ENCODE peak calls at places on chromosome 18, in eight cellular contexts. I is stimulated activated CD8-positive, alpha-beta memory T cell treated with anti-CD3 and anti-CD28 coated beads, Interleukin-15, amount 100 ng/mL, for 24 hours; W is activated CD4-positive, alpha-beta T cell treated with anti-CD3 and anti-CD28 coated beads, Interleukin-2, amount 50 U/mL, for 4 hours; E is AG10803; Y is activated T-cell treated with anti-CD3 and anti-CD28 coated beads for 1 hour; Q is stimulated activated CD4-positive, alpha-beta T cell treated with anti-CD3 and anti-CD28 coated beads, Interleukin-2, amount 100 ng/mL, for 4 hours; J is brain microvascular endothelial cell; U is iPS-NIHi11. R is an unnamed sample.

GRCh38 chr18:5630057-5630765 is 86.4 kb upstream of the EPB41L3 start:
- DNase-seq in J (no peak), Y (no peak), W (no peak), U (peak; percentile 94), I (no peak), E (peak; percentile 16), Q (no peak), R (no peak)

GRCh38 chr18:32772580-32773186 is at the start of gene KLHL14:
- DNase-seq in J (no peak), I (no peak), U (no peak), W (no peak), Y (no peak), Q (no peak), E (no peak), R (no peak)

GRCh38 chr18:321839-322467 is 54.1 kb upstream of the THOC1 start:
- DNase-seq in Q (no peak), W (no peak), U (no peak), Y (no peak), E (no peak), J (no peak), I (no peak), R (no peak)

GRCh38 chr18:13256444-13257305 is 38.1 kb downstream of the LDLRAD4 start:
- DNase-seq in E (no peak), W (no peak), I (no peak), J (no peak), U (peak; percentile 61), Q (no peak), Y (no peak), R (no peak)

GRCh38 chr18:48723837-48724236 is 185.0 kb downstream of the CTIF start:
- DNase-seq in E (no peak), J (no peak), Q (no peak), U (no peak), I (no peak), Y (no peak), W (no peak), R (no peak)

GRCh38 chr18:22827216-22827615 is 105.9 kb upstream of the RBBP8 start:
- DNase-seq in E (peak; percentile 41), Q (no peak), U (no peak), W (no peak), I (no peak), Y (no peak), J (no peak), R (no peak)

GRCh38 chr18:57077786-57078552 is 68.9 kb upstream of the BOD1L2 start:
- DNase-seq in I (no peak), Q (no peak), W (no peak), J (no peak), U (no peak), E (no peak), Y (no peak), R (no peak)

GRCh38 chr18:59715966-59716369 is 18.7 kb upstream of the CCBE1 start:
- DNase-seq in Y (no peak), I (no peak), U (no peak), J (peak; percentile 92), E (peak; percentile 91), Q (no peak), W (no peak), R (no peak)

GRCh38 chr18:28183418-28184078 is 6.6 kb upstream of the CDH2 start:
- DNase-seq in I (no peak), W (no peak), U (no peak), J (no peak), Y (no peak), E (peak; percentile 55), Q (no peak), R (no peak)

GRCh38 chr18:44654555-44654954 is 26.1 kb upstream of the SETBP1 start:
- DNase-seq in J (peak; percentile 89), Q (no peak), I (no peak), U (peak; percentile 36), Y (no peak), E (peak; percentile 85), W (no peak), R (no peak)

GRCh38 chr18:78701753-78702409 is 277.7 kb upstream of the SALL3 start:
- DNase-seq in U (no peak), W (no peak), Y (no peak), J (no peak), E (no peak), I (no peak), Q (no peak), R (no peak)

GRCh38 chr18:75060185-75060584 is 148.8 kb downstream of the PTGR3 start:
- DNase-seq in I (no peak), J (no peak), Y (no peak), U (no peak), Q (no peak), E (no peak), W (no peak), R (no peak)

GRCh38 chr18:34710430-34711386 is 610 bp downstream of the DTNA start:
- DNase-seq in E (peak; percentile 89), Q (no peak), W (no peak), I (no peak), Y (no peak), U (no peak), J (peak; percentile 67), R (no peak)

GRCh38 chr18:69898241-69898861 is 49.3 kb downstream of the CD226 start:
- DNase-seq in E (no peak), Y (no peak), I (no peak), Q (no peak), W (no peak), U (no peak), J (no peak), R (no peak)

GRCh38 chr18:11906926-11907874 is 917 bp downstream of the MPPE1 start:
- DNase-seq in W (no peak), U (no peak), I (no peak), Y (no peak), Q (no peak), J (no peak), E (no peak), R (no peak)

GRCh38 chr18:24488824-24489493 is 28.5 kb downstream of the HRH4 start:
- DNase-seq in Y (no peak), I (no peak), E (peak; percentile 38), Q (no peak), W (no peak), U (peak; percentile 41), J (no peak), R (no peak)

GRCh38 chr18:37156330-37156942 is 327.5 kb downstream of the KIAA1328 start:
- DNase-seq in W (no peak), Q (no peak), I (no peak), J (no peak), Y (no peak), E (no peak), U (no peak), R (no peak)

R was measured in T-helper 17 cell.